ENCODE peak calls at places on chromosome 5, in eight cellular contexts. I is kidney epithelial cell; M is activated CD8-positive, alpha-beta T cell treated with anti-CD3 and anti-CD28 coated beads for 36 hours; O is stomach; S is MCF 10A; R is natural killer cell; Z is OCI-LY7; N is psoas muscle. J is an unnamed sample.

GRCh38 chr5:168142402-168142801 is 149.0 kb upstream of the WWC1 start:
- DNase-seq in S (no peak), O (no peak), R (no peak), M (no peak), Z (no peak), N (no peak), I (no peak), J (no peak)

GRCh38 chr5:36969700-36970395 is 93.3 kb downstream of the NIPBL start:
- DNase-seq in O (no peak), Z (no peak), M (no peak), R (no peak), N (no peak), I (no peak), S (no peak), J (no peak)

GRCh38 chr5:161847896-161848510 is at the start of gene GABRA1:
- DNase-seq in Z (no peak), O (no peak), M (no peak), I (no peak), R (no peak), N (no peak), S (no peak), J (peak; percentile 11)

GRCh38 chr5:154243736-154244135 is 53.2 kb downstream of the GALNT10 start:
- DNase-seq in O (no peak), Z (no peak), S (no peak), I (no peak), N (no peak), M (no peak), R (no peak), J (no peak)

GRCh38 chr5:50709471-50709870 is 43.0 kb downstream of the PARP8 start:
- DNase-seq in Z (no peak), R (no peak), M (no peak), I (no peak), O (no peak), S (peak; percentile 16), N (no peak), J (no peak)

GRCh38 chr5:32329395-32329834 is 16.7 kb upstream of the MTMR12 start:
- DNase-seq in S (peak; percentile 72), O (peak; percentile 76), N (peak; percentile 46), I (no peak), M (peak; percentile 72), Z (peak; percentile 74), R (peak; percentile 44), J (no peak)

GRCh38 chr5:170525450-170526211 is 21.8 kb downstream of the KCNIP1 start:
- DNase-seq in I (no peak), R (no peak), N (no peak), S (no peak), O (no peak), M (no peak), Z (no peak), J (no peak)

GRCh38 chr5:66864240-66864884 is 268.2 kb downstream of the MAST4 start:
- DNase-seq in I (no peak), R (no peak), Z (peak; percentile 3), O (no peak), S (peak; percentile 55), N (no peak), M (peak; percentile 46), J (no peak)

DNA sequence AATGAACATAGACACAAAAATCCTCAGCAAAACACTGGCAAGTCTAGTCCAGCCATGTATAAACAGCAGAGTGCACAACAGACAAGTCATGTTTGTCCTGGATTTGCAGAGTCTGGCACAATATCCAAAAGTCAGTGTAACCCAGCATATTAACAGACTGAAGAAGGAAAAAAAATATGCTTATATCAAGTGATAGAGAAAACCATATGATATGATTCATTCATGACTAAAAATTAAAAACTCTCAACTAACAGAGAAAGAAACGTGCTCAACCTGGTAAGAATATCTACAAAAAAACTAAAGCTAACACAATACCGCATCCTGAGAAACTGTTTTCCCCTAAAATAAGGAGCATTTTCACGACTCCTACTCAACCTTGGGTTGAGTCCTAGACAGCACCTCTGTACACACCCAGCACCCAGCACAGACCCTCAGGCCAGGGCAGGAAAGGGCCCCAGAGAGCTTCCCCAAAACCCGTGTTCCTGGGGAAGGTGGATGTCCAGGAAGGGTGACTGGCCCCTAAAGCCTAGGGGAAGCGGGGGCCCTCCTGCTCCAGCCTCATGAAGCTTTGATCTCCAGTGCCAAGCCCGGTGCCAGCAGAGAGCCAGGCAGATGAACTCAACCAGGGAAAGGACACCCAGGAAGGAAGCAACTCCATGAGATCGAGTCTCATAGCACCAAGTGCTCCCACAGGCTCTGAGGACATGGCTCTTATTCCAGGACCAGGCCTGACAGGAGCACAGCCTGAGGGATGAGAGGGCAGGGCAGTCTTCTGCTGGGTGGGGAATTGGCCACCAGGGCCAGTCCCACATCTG is 38.9 kb downstream of the ADAMTS2 start:
- DNase-seq in N (peak; percentile 4), Z (no peak), S (peak; percentile 12), R (no peak), M (no peak), I (no peak), O (no peak), J (no peak)
- TF ChIP-seq CTCF in N (no peak), Z (no peak), S (no peak), R (no peak), M (no peak), I (no peak), O (no peak), J (no peak)

GRCh38 chr5:127875235-127876021 is 172.2 kb downstream of the CCDC192 start:
- DNase-seq in Z (peak; percentile 60), N (peak; percentile 28), M (peak; percentile 43), S (peak; percentile 86), I (peak; percentile 67), O (peak; percentile 69), R (no peak), J (peak; percentile 11)
- TF ChIP-seq CTCF in Z (peak; percentile 68), N (peak; percentile 32), M (peak; percentile 17), S (peak; percentile 58), I (peak; percentile 8), O (peak; percentile 17), R (no peak), J (peak; percentile 54)

GRCh38 chr5:57405984-57406383 is 76.6 kb downstream of the ACTBL2 start:
- DNase-seq in O (no peak), S (no peak), Z (no peak), N (no peak), M (no peak), R (no peak), I (no peak), J (no peak)

GRCh38 chr5:57408714-57409113 is 73.9 kb downstream of the ACTBL2 start:
- DNase-seq in Z (no peak), N (no peak), S (no peak), O (no peak), M (no peak), I (no peak), R (no peak), J (no peak)

GRCh38 chr5:57406591-57406990 is 76.0 kb downstream of the ACTBL2 start:
- DNase-seq in S (no peak), O (no peak), I (no peak), N (no peak), M (no peak), Z (no peak), R (no peak), J (no peak)

GRCh38 chr5:57407391-57407790 is 75.2 kb downstream of the ACTBL2 start:
- DNase-seq in N (no peak), O (no peak), M (no peak), R (no peak), S (no peak), Z (no peak), I (no peak), J (no peak)

GRCh38 chr5:57408285-57408684 is 74.3 kb downstream of the ACTBL2 start:
- DNase-seq in Z (no peak), O (no peak), M (no peak), R (no peak), I (no peak), S (no peak), N (no peak), J (no peak)
- TF ChIP-seq CTCF in Z (no peak), O (no peak), M (no peak), R (no peak), I (no peak), S (no peak), N (no peak), J (no peak)

GRCh38 chr5:111169269-111169668 is 54.9 kb upstream of the CAMK4 start:
- DNase-seq in N (no peak), Z (no peak), M (no peak), O (no peak), S (no peak), I (no peak), R (no peak), J (no peak)
- TF ChIP-seq CTCF in N (no peak), Z (no peak), M (no peak), O (no peak), S (no peak), I (no peak), R (no peak), J (no peak)

GRCh38 chr5:155700333-155700732 is 626.6 kb upstream of the SGCD start:
- DNase-seq in M (peak; percentile 4), O (no peak), Z (peak; percentile 10), R (no peak), S (peak; percentile 4), I (no peak), N (no peak), J (no peak)
- TF ChIP-seq CTCF in M (no peak), O (no peak), Z (peak; percentile 58), R (peak; percentile 39), S (peak; percentile 56), I (peak; percentile 30), N (no peak), J (no peak)

DNA sequence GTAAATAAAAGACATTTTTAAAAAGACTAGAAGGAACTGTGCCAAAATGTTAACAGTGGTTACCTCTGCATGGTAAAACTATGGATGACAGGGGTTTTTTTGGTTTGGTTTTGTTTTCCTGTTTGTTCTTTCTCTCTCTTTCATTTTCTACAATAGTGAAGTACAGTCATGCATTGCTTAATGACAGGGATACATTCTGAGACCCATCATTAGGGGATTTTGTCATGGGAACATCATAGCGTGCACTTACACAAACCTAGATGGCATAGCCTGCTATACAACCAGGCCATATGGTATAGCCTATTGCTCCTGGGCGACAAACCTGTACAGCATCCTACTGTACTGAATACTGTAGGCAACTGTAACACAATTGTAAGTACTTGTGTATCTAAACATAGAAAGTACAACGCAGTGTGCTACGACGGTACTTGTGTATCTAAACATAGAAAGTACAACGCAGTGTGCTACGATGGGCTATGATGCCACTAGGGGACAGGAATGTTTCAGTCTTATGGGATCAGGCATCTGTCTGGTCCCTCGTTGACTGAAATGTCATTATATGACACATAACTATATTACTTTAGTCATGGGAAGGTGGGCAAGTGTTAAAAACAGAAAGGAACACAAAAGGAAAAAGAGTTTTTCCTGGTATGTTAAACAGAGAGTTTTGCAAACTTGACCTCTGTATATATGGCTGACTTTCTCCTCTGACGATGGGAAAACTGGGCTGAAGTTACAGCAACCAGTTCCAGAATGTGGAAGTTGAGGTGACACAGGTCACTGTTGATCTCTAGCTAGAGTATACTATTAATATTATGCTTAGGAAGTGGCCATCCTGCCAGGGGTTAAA is 7.4 kb upstream of the ADAM19 start:
- DNase-seq in N (no peak), I (no peak), O (no peak), S (no peak), M (no peak), Z (no peak), R (no peak), J (no peak)
- TF ChIP-seq CTCF in N (no peak), I (no peak), O (no peak), S (no peak), M (no peak), Z (peak; percentile 21), R (no peak), J (no peak)

DNA sequence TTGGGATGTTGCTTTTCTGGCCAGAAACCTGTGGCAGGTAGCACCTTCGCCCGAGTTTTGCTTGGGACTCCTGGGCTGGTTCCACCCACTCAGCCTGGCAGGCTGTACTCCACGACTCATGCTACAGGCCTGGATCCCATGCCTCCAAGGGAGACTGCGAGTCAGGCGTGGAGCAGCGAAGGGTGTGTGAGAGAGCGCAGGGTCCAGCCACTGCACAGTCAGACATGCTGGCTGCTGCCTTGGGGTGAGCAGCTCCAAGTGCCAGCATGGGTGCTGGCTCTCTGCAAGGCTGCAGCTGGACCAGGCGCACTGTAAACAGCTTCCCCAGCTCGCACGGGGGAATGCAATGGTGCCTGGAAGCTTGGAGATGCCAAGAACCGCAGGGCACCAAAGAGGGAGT is 249.6 kb upstream of the EDIL3 start:
- DNase-seq in O (no peak), M (no peak), N (no peak), I (no peak), S (no peak), R (no peak), Z (no peak), J (no peak)
- TF ChIP-seq CTCF in O (no peak), M (no peak), N (no peak), I (no peak), S (no peak), R (no peak), Z (no peak), J (no peak)

J was measured in progenitor cell of endocrine pancreas.